ENCODE peak calls at places on chromosomes 5 and 9, in seven cellular contexts. I is NB4, V is astrocyte, T is lower lobe of right lung, W is brain microvascular endothelial cell, L is chondrocyte, A is fibroblast of mammary gland. N is an unnamed sample.

GRCh38 chr9:4508246-4508906 is 18.1 kb downstream of the SLC1A1 start:
- DNase-seq in I (no peak), V (peak; percentile 55), T (no peak), W (peak; percentile 77), L (no peak), A (peak; percentile 77), N (no peak)

GRCh38 chr9:122998448-122998847 is 35.0 kb upstream of the GPR21 start:
- DNase-seq in I (no peak), V (no peak), T (no peak), W (no peak), L (no peak), A (no peak), N (no peak)

GRCh38 chr9:24009322-24009721 is 183.3 kb upstream of the ELAVL2 start:
- DNase-seq in I (no peak), V (no peak), T (no peak), W (no peak), L (no peak), A (no peak), N (no peak)

GRCh38 chr9:11417782-11418181 is 805.0 kb upstream of the PTPRD start:
- DNase-seq in I (no peak), V (no peak), T (no peak), W (no peak), L (no peak), A (no peak), N (no peak)

GRCh38 chr9:130599625-130600024 is 20.2 kb downstream of the FUBP3 start:
- DNase-seq in I (no peak), V (no peak), T (no peak), W (no peak), L (no peak), A (no peak), N (no peak)

GRCh38 chr9:126806336-126806735 is 1.5 kb downstream of the ZBTB43 start:
- DNase-seq in I (peak; percentile 49), V (no peak), T (no peak), W (no peak), L (no peak), A (peak; percentile 75), N (no peak)

GRCh38 chr9:128106940-128107259 is 20.6 kb downstream of the PTGES2 start:
- DNase-seq in I (no peak), V (no peak), T (peak; percentile 37), W (no peak), L (no peak), A (no peak), N (no peak)

GRCh38 chr9:109889456-109889855 is 109.5 kb downstream of the PALM2AKAP2 start:
- DNase-seq in I (no peak), V (no peak), T (no peak), W (no peak), L (no peak), A (no peak), N (no peak)

GRCh38 chr5:37495210-37495609 is 116.1 kb downstream of the WDR70 start:
- DNase-seq in I (peak; percentile 12), V (peak; percentile 65), T (no peak), W (peak; percentile 33), L (no peak), A (peak; percentile 55), N (no peak)

GRCh38 chr5:33537240-33537639 is 96.5 kb downstream of the TARS1 start:
- DNase-seq in I (no peak), V (peak; percentile 8), T (no peak), W (no peak), L (no peak), A (no peak), N (no peak)

GRCh38 chr5:156414381-156414780 is 87.4 kb downstream of the SGCD start:
- DNase-seq in I (no peak), V (peak; percentile 23), T (no peak), W (no peak), L (no peak), A (peak; percentile 40), N (no peak)

GRCh38 chr5:5473224-5473623 is 50.7 kb downstream of the ICE1 start:
- DNase-seq in I (no peak), V (peak; percentile 39), T (no peak), W (no peak), L (no peak), A (peak; percentile 60), N (no peak)

GRCh38 chr5:52799358-52799982 is 11.8 kb downstream of the ITGA1 start:
- DNase-seq in I (peak; percentile 40), V (peak; percentile 42), T (peak; percentile 58), W (peak; percentile 94), L (peak; percentile 41), A (peak; percentile 87), N (peak; percentile 11)

GRCh38 chr5:52798952-52799351 is 11.2 kb downstream of the ITGA1 start:
- DNase-seq in I (peak; percentile 33), V (no peak), T (no peak), W (no peak), L (no peak), A (no peak), N (no peak)

GRCh38 chr5:52799983-52800393 is 12.3 kb downstream of the ITGA1 start:
- DNase-seq in I (peak; percentile 97), V (peak; percentile 77), T (peak; percentile 97), W (peak; percentile 88), L (peak; percentile 98), A (peak; percentile 90), N (peak; percentile 93)

GRCh38 chr5:52801329-52801728 is 13.6 kb downstream of the ITGA1 start:
- DNase-seq in I (peak; percentile 45), V (peak; percentile 16), T (no peak), W (no peak), L (no peak), A (peak; percentile 36), N (no peak)

DNA sequence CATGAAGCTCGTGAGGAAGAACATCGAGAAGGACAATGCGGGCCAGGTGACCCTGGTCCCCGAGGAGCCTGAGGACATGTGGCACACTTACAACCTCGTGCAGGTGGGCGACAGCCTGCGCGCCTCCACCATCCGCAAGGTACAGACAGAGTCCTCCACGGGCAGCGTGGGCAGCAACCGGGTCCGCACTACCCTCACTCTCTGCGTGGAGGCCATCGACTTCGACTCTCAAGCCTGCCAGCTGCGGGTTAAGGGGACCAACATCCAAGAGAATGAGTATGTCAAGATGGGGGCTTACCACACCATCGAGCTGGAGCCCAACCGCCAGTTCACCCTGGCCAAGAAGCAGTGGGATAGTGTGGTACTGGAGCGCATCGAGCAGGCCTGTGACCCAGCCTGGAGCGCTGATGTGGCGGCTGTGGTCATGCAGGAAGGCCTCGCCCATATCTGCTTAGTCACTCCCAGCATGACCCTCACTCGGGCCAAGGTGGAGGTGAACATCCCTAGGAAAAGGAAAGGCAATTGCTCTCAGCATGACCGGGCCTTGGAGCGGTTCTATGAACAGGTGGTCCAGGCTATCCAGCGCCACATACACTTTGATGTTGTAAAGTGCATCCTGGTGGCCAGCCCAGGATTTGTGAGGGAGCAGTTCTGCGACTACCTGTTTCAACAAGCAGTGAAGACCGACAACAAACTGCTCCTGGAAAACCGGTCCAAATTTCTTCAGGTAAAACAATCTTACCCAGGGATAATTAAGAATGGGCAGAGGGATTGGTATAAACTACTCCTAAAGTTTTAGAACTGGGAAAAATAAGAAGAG is 12.9 kb downstream of the ITGA1 start:
- DNase-seq in I (peak; percentile 73), V (peak; percentile 76), T (peak; percentile 75), W (peak; percentile 85), L (peak; percentile 93), A (peak; percentile 76), N (peak; percentile 24)
- TF ChIP-seq CTCF in I (no peak), V (no peak), T (no peak), W (peak; percentile 41), L (peak; percentile 46), A (no peak), N (no peak)

DNA sequence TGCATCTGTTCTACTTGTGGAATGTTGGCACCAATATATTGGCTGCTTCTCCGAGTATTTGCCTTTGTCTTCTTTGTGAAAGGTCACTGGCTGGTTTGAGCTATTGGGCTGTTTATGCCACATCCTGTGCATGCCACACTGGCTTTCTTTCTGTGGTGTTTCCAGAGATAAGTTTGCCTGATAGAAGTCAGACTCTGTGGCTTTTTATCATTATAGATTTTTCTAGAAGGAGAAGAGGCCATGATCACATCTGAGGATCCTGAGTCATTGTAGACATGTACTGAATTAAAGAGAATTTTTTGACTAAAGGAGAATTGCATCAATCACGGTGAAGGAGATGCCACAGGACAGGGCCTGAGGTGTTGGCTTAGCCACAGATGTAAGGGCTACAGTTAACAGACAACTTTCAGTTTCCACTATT is 26.5 kb upstream of the CDKN2B start:
- DNase-seq in I (no peak), V (peak; percentile 41), T (no peak), W (no peak), L (no peak), A (no peak), N (no peak)
- TF ChIP-seq CTCF in I (no peak), V (no peak), T (no peak), W (no peak), L (no peak), A (no peak), N (no peak)

DNA sequence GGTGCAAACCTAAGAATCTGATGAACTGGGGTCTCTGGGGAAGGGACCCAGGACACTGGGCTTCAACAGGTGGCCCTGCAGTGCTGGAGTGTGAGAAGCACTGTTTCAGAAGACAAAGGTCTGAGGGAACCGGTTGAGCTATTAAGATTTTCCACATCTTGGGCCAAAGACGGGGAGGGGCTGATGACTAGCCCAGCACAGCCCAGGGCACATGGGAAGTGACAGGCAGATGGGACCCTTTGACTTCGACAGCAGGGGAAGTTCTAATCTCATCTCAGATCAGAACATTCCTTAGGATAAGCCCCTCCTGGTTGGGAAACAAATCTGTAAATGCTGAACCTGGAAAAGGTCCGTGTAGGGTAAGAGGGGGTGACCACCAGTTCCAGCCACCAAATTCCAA is 67.4 kb downstream of the RAPGEF1 start:
- DNase-seq in I (no peak), V (no peak), T (no peak), W (no peak), L (no peak), A (no peak), N (no peak)
- TF ChIP-seq CTCF in I (no peak), V (no peak), T (no peak), W (no peak), L (no peak), A (no peak), N (no peak)

DNA sequence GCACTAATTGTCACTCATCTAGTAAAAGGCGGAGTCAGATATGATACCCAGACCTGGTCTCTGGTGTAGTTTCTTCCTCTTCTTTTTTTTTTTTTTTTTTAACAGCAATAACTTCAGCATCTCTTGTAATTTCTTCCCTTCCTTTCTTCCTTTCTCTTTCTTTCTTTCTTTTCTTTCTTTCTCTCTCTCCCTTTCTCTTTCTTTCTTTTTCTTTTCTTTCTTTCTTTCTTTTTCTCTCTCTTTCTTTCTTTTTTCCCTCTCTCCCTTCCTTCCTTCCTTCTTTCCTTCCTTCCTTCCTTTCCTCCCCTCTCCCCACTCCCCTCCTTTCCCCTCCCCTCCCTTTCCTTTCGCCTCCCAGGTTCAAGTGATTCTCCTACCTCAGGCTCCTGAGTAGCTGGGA is 25.9 kb upstream of the GNPDA1 start:
- DNase-seq in I (no peak), V (no peak), T (no peak), W (no peak), L (no peak), A (no peak), N (no peak)
- TF ChIP-seq CTCF in I (no peak), V (no peak), T (no peak), W (no peak), L (no peak), A (no peak), N (no peak)

DNA sequence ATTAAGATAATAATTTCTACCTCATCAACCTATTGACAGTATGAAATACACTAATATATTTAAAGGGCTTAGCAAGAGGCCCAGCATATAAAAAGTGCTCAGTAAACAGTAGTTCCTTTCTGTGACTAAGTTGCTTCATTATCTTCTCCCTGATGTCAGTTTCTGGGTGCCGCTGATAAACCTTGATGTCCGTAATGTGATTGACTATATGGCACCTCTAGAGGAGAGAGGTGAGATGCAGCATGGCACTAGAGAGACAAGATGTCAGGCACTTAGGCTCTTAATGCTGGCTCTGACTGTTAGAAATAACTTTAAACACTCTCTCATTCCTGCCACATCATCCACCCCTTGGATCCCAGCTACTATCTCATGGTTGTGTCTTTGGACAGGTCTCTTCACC is 455.9 kb upstream of the KLF4 start:
- DNase-seq in I (no peak), V (no peak), T (no peak), W (no peak), L (no peak), A (no peak), N (no peak)
- TF ChIP-seq CTCF in I (no peak), V (no peak), T (no peak), W (no peak), L (no peak), A (no peak), N (no peak)

N was measured in GM13976.